ENCODE peak calls at places on chromosomes 5 and 9, in eight cellular contexts. One of them, this sample, is unnamed.

GRCh38 chr5:91180506-91180905 is 202.6 kb downstream of the ARRDC3 start:
- DNase-seq in T-helper 2 cell: no peak
- DNase-seq in endothelial cell: no peak
- DNase-seq in cardiac muscle cell: no peak
- DNase-seq in T-cell: no peak
- DNase-seq in fibroblast of lung: no peak
- DNase-seq in AG08395: no peak
- DNase-seq in bronchial epithelial cell: no peak
- DNase-seq in this sample: no peak

GRCh38 chr5:34687269-34688011 is 31.3 kb downstream of the RAI14 start:
- DNase-seq in T-helper 2 cell: no peak
- DNase-seq in bronchial epithelial cell: peak
- DNase-seq in endothelial cell: no peak
- DNase-seq in AG08395: no peak
- DNase-seq in T-cell: no peak
- DNase-seq in cardiac muscle cell: no peak
- DNase-seq in fibroblast of lung: no peak
- DNase-seq in this sample: no peak

GRCh38 chr9:3261484-3261883 is 264.3 kb downstream of the RFX3 start:
- DNase-seq in endothelial cell: no peak
- DNase-seq in cardiac muscle cell: no peak
- DNase-seq in T-cell: no peak
- DNase-seq in AG08395: no peak
- DNase-seq in bronchial epithelial cell: peak
- DNase-seq in fibroblast of lung: peak
- DNase-seq in T-helper 2 cell: no peak
- DNase-seq in this sample: no peak

GRCh38 chr5:73066466-73066865 is 53.9 kb upstream of the TMEM171 start:
- DNase-seq in cardiac muscle cell: no peak
- DNase-seq in T-helper 2 cell: no peak
- DNase-seq in AG08395: peak
- DNase-seq in T-cell: no peak
- DNase-seq in fibroblast of lung: peak
- DNase-seq in bronchial epithelial cell: no peak
- DNase-seq in endothelial cell: no peak
- DNase-seq in this sample: no peak

GRCh38 chr5:175340180-175340579 is 103.8 kb downstream of the DRD1 start:
- DNase-seq in T-cell: no peak
- DNase-seq in endothelial cell: no peak
- DNase-seq in fibroblast of lung: no peak
- DNase-seq in cardiac muscle cell: no peak
- DNase-seq in T-helper 2 cell: no peak
- DNase-seq in AG08395: no peak
- DNase-seq in bronchial epithelial cell: no peak
- DNase-seq in this sample: no peak

GRCh38 chr9:101235105-101235866 is 149.5 kb downstream of the BAAT start:
- DNase-seq in T-helper 2 cell: no peak
- DNase-seq in endothelial cell: peak
- DNase-seq in cardiac muscle cell: peak
- DNase-seq in AG08395: no peak
- DNase-seq in bronchial epithelial cell: peak
- DNase-seq in T-cell: no peak
- DNase-seq in fibroblast of lung: no peak
- DNase-seq in this sample: no peak

GRCh38 chr5:72328172-72328571 is 8.0 kb downstream of the PTCD2 start:
- DNase-seq in AG08395: peak
- DNase-seq in cardiac muscle cell: no peak
- DNase-seq in T-helper 2 cell: no peak
- DNase-seq in bronchial epithelial cell: no peak
- DNase-seq in T-cell: no peak
- DNase-seq in endothelial cell: no peak
- DNase-seq in fibroblast of lung: peak
- DNase-seq in this sample: no peak

GRCh38 chr9:76330034-76330433 is 64.2 kb downstream of the RFK start:
- DNase-seq in T-helper 2 cell: no peak
- DNase-seq in AG08395: no peak
- DNase-seq in fibroblast of lung: no peak
- DNase-seq in cardiac muscle cell: no peak
- DNase-seq in endothelial cell: no peak
- DNase-seq in T-cell: no peak
- DNase-seq in bronchial epithelial cell: no peak
- DNase-seq in this sample: no peak

GRCh38 chr5:82349651-82350050 is 71.5 kb upstream of the RPS23 start:
- DNase-seq in fibroblast of lung: no peak
- DNase-seq in AG08395: no peak
- DNase-seq in T-cell: no peak
- DNase-seq in endothelial cell: peak
- DNase-seq in T-helper 2 cell: no peak
- DNase-seq in bronchial epithelial cell: peak
- DNase-seq in cardiac muscle cell: peak
- DNase-seq in this sample: peak

GRCh38 chr5:151896041-151896691 is 28.5 kb downstream of the GLRA1 start:
- DNase-seq in cardiac muscle cell: no peak
- DNase-seq in endothelial cell: no peak
- DNase-seq in T-helper 2 cell: no peak
- DNase-seq in bronchial epithelial cell: peak
- DNase-seq in AG08395: peak
- DNase-seq in fibroblast of lung: peak
- DNase-seq in T-cell: no peak
- DNase-seq in this sample: no peak

GRCh38 chr9:79254900-79255651 is 316.7 kb upstream of the TLE4 start:
- DNase-seq in endothelial cell: no peak
- DNase-seq in T-cell: no peak
- DNase-seq in cardiac muscle cell: no peak
- DNase-seq in T-helper 2 cell: no peak
- DNase-seq in fibroblast of lung: peak
- DNase-seq in bronchial epithelial cell: peak
- DNase-seq in AG08395: no peak
- DNase-seq in this sample: no peak

GRCh38 chr5:89449392-89450148 is 566.6 kb upstream of the MEF2C start:
- DNase-seq in cardiac muscle cell: no peak
- DNase-seq in bronchial epithelial cell: no peak
- DNase-seq in T-helper 2 cell: no peak
- DNase-seq in endothelial cell: no peak
- DNase-seq in fibroblast of lung: no peak
- DNase-seq in T-cell: no peak
- DNase-seq in AG08395: no peak
- DNase-seq in this sample: no peak

GRCh38 chr5:158464383-158464782 is 605.4 kb upstream of the CLINT1 start:
- DNase-seq in fibroblast of lung: no peak
- DNase-seq in T-cell: no peak
- DNase-seq in T-helper 2 cell: no peak
- DNase-seq in bronchial epithelial cell: no peak
- DNase-seq in endothelial cell: no peak
- DNase-seq in AG08395: no peak
- DNase-seq in cardiac muscle cell: no peak
- DNase-seq in this sample: no peak

GRCh38 chr9:89435315-89435823 is 62.5 kb downstream of the SEMA4D start:
- DNase-seq in AG08395: no peak
- DNase-seq in bronchial epithelial cell: peak
- DNase-seq in T-helper 2 cell: no peak
- DNase-seq in endothelial cell: no peak
- DNase-seq in fibroblast of lung: no peak
- DNase-seq in cardiac muscle cell: no peak
- DNase-seq in T-cell: no peak
- DNase-seq in this sample: no peak

GRCh38 chr5:10599828-10600227 is 36.0 kb downstream of the ANKRD33B start:
- DNase-seq in AG08395: peak
- DNase-seq in T-helper 2 cell: no peak
- DNase-seq in bronchial epithelial cell: peak
- DNase-seq in cardiac muscle cell: no peak
- DNase-seq in T-cell: no peak
- DNase-seq in fibroblast of lung: peak
- DNase-seq in endothelial cell: no peak
- DNase-seq in this sample: no peak

GRCh38 chr9:130870491-130871381 is 25.9 kb downstream of the QRFP start:
- DNase-seq in fibroblast of lung: no peak
- DNase-seq in endothelial cell: no peak
- DNase-seq in cardiac muscle cell: no peak
- DNase-seq in bronchial epithelial cell: no peak
- DNase-seq in T-helper 2 cell: no peak
- DNase-seq in AG08395: no peak
- DNase-seq in T-cell: no peak
- DNase-seq in this sample: no peak

GRCh38 chr5:150272531-150272930 is 17.0 kb downstream of the CAMK2A start:
- DNase-seq in T-helper 2 cell: no peak
- DNase-seq in T-cell: no peak
- DNase-seq in cardiac muscle cell: peak
- DNase-seq in AG08395: peak
- DNase-seq in endothelial cell: peak
- DNase-seq in fibroblast of lung: peak
- DNase-seq in bronchial epithelial cell: peak
- DNase-seq in this sample: peak

GRCh38 chr5:80122599-80122998 is 87.5 kb downstream of the THBS4 start:
- DNase-seq in T-helper 2 cell: no peak
- DNase-seq in endothelial cell: no peak
- DNase-seq in cardiac muscle cell: no peak
- DNase-seq in T-cell: no peak
- DNase-seq in AG08395: no peak
- DNase-seq in bronchial epithelial cell: no peak
- DNase-seq in fibroblast of lung: no peak
- DNase-seq in this sample: no peak